ENCODE peak calls at places on chromosomes 3 and 15, in seven cellular contexts. One of them, this sample, is unnamed.

GRCh38 chr3:122754867-122755835 is 38.5 kb downstream of the HSPBAP1 start:
- DNase-seq in SW 1271: no peak
- DNase-seq in CD8-positive, alpha-beta T cell: no peak
- DNase-seq in NCI-H524 treated with DMSO at 0.1 percent for 48 hours: no peak
- DNase-seq in mesendoderm: peak
- DNase-seq in HT1080: peak
- DNase-seq in EH: peak
- DNase-seq in this sample: no peak

GRCh38 chr3:196517919-196518318 is 2.8 kb upstream of the SMCO1 start:
- DNase-seq in SW 1271: no peak
- DNase-seq in CD8-positive, alpha-beta T cell: no peak
- DNase-seq in NCI-H524 treated with DMSO at 0.1 percent for 48 hours: no peak
- DNase-seq in mesendoderm: no peak
- DNase-seq in HT1080: no peak
- DNase-seq in EH: no peak
- DNase-seq in this sample: no peak

GRCh38 chr3:133393204-133393603 is 6.7 kb upstream of the BFSP2 start:
- DNase-seq in SW 1271: no peak
- DNase-seq in CD8-positive, alpha-beta T cell: no peak
- DNase-seq in NCI-H524 treated with DMSO at 0.1 percent for 48 hours: no peak
- DNase-seq in mesendoderm: peak
- DNase-seq in HT1080: no peak
- DNase-seq in EH: no peak
- DNase-seq in this sample: no peak

GRCh38 chr3:177934001-177934891 is 602.0 kb upstream of the KCNMB2 start:
- DNase-seq in SW 1271: no peak
- DNase-seq in CD8-positive, alpha-beta T cell: no peak
- DNase-seq in NCI-H524 treated with DMSO at 0.1 percent for 48 hours: no peak
- DNase-seq in mesendoderm: peak
- DNase-seq in HT1080: no peak
- DNase-seq in EH: peak
- DNase-seq in this sample: no peak

GRCh38 chr3:38823186-38823585 is 7.2 kb upstream of the SCN10A start:
- DNase-seq in SW 1271: no peak
- DNase-seq in CD8-positive, alpha-beta T cell: no peak
- DNase-seq in NCI-H524 treated with DMSO at 0.1 percent for 48 hours: no peak
- DNase-seq in mesendoderm: no peak
- DNase-seq in HT1080: no peak
- DNase-seq in EH: no peak
- DNase-seq in this sample: no peak

GRCh38 chr3:131597816-131598215 is 95.0 kb upstream of the MRPL3 start:
- DNase-seq in SW 1271: no peak
- DNase-seq in CD8-positive, alpha-beta T cell: no peak
- DNase-seq in NCI-H524 treated with DMSO at 0.1 percent for 48 hours: no peak
- DNase-seq in mesendoderm: no peak
- DNase-seq in HT1080: no peak
- DNase-seq in EH: no peak
- DNase-seq in this sample: no peak

GRCh38 chr3:184716652-184717607 is 5.1 kb upstream of the MAGEF1 start:
- DNase-seq in SW 1271: no peak
- DNase-seq in CD8-positive, alpha-beta T cell: peak
- DNase-seq in NCI-H524 treated with DMSO at 0.1 percent for 48 hours: no peak
- DNase-seq in mesendoderm: peak
- DNase-seq in HT1080: peak
- DNase-seq in EH: peak
- DNase-seq in this sample: no peak

GRCh38 chr15:66595937-66596545 is 30.2 kb upstream of the LCTL start:
- DNase-seq in SW 1271: no peak
- DNase-seq in CD8-positive, alpha-beta T cell: no peak
- DNase-seq in NCI-H524 treated with DMSO at 0.1 percent for 48 hours: no peak
- DNase-seq in mesendoderm: no peak
- DNase-seq in HT1080: no peak
- DNase-seq in EH: peak
- DNase-seq in this sample: no peak

GRCh38 chr15:25697586-25697985 is 165.5 kb downstream of the ATP10A start:
- DNase-seq in SW 1271: no peak
- DNase-seq in CD8-positive, alpha-beta T cell: no peak
- DNase-seq in NCI-H524 treated with DMSO at 0.1 percent for 48 hours: no peak
- DNase-seq in mesendoderm: no peak
- DNase-seq in HT1080: no peak
- DNase-seq in EH: no peak
- DNase-seq in this sample: no peak

GRCh38 chr3:192054881-192055280 is 593.9 kb downstream of the PYDC2 start:
- DNase-seq in SW 1271: no peak
- DNase-seq in CD8-positive, alpha-beta T cell: no peak
- DNase-seq in NCI-H524 treated with DMSO at 0.1 percent for 48 hours: no peak
- DNase-seq in mesendoderm: peak
- DNase-seq in HT1080: peak
- DNase-seq in EH: no peak
- DNase-seq in this sample: no peak

GRCh38 chr3:5226783-5227182 is 39.3 kb downstream of the EDEM1 start:
- DNase-seq in SW 1271: no peak
- DNase-seq in CD8-positive, alpha-beta T cell: no peak
- DNase-seq in NCI-H524 treated with DMSO at 0.1 percent for 48 hours: no peak
- DNase-seq in mesendoderm: no peak
- DNase-seq in HT1080: peak
- DNase-seq in EH: peak
- DNase-seq in this sample: no peak

GRCh38 chr3:58640700-58641372 is 25.7 kb downstream of the FAM3D start:
- DNase-seq in SW 1271: peak
- DNase-seq in CD8-positive, alpha-beta T cell: peak
- DNase-seq in NCI-H524 treated with DMSO at 0.1 percent for 48 hours: peak
- DNase-seq in mesendoderm: peak
- DNase-seq in HT1080: peak
- DNase-seq in EH: peak
- DNase-seq in this sample: peak

GRCh38 chr3:52468336-52468735 is 12.9 kb downstream of the NISCH start:
- DNase-seq in SW 1271: no peak
- DNase-seq in CD8-positive, alpha-beta T cell: no peak
- DNase-seq in NCI-H524 treated with DMSO at 0.1 percent for 48 hours: peak
- DNase-seq in mesendoderm: no peak
- DNase-seq in HT1080: no peak
- DNase-seq in EH: peak
- DNase-seq in this sample: no peak

GRCh38 chr15:82063055-82063454 is 17.2 kb upstream of the MEX3B start:
- DNase-seq in SW 1271: no peak
- DNase-seq in CD8-positive, alpha-beta T cell: no peak
- DNase-seq in NCI-H524 treated with DMSO at 0.1 percent for 48 hours: no peak
- DNase-seq in mesendoderm: peak
- DNase-seq in HT1080: no peak
- DNase-seq in EH: no peak
- DNase-seq in this sample: no peak

GRCh38 chr3:14336414-14337285 is 65.8 kb upstream of the SLC6A6 start:
- DNase-seq in SW 1271: no peak
- DNase-seq in CD8-positive, alpha-beta T cell: no peak
- DNase-seq in NCI-H524 treated with DMSO at 0.1 percent for 48 hours: no peak
- DNase-seq in mesendoderm: no peak
- DNase-seq in HT1080: no peak
- DNase-seq in EH: no peak
- DNase-seq in this sample: no peak